ENCODE peak calls at places on chromosome 18, in eight cellular contexts. One of them, this sample, is unnamed.
A peak's percentile ranks its signal among the peaks of the same experiment; 100 is the strongest.

GRCh38 chr18:46488472-46489213 is 168.4 kb downstream of the LOXHD1 start:
- DNase-seq in prostate gland: no peak
- DNase-seq in neuronal stem cell: no peak
- DNase-seq in lower lobe of right lung: no peak
- DNase-seq in RWPE2: no peak
- DNase-seq in body of pancreas: no peak
- DNase-seq in A549: no peak
- DNase-seq in SJSA1: no peak
- DNase-seq in this sample: no peak

GRCh38 chr18:23765931-23766330 is 76.7 kb downstream of the LAMA3 start:
- DNase-seq in SJSA1: no peak
- DNase-seq in A549: no peak
- DNase-seq in prostate gland: no peak
- DNase-seq in lower lobe of right lung: no peak
- DNase-seq in neuronal stem cell: no peak
- DNase-seq in RWPE2: no peak
- DNase-seq in body of pancreas: no peak
- DNase-seq in this sample: no peak

GRCh38 chr18:64929026-64929425 is 780.1 kb upstream of the LINC00305 start:
- DNase-seq in SJSA1: no peak
- DNase-seq in body of pancreas: no peak
- DNase-seq in RWPE2: no peak
- DNase-seq in lower lobe of right lung: no peak
- DNase-seq in prostate gland: no peak
- DNase-seq in neuronal stem cell: no peak
- DNase-seq in A549: no peak
- DNase-seq in this sample: no peak

GRCh38 chr18:6109743-6110142 is 214.4 kb upstream of the TMEM200C start:
- DNase-seq in body of pancreas: no peak
- DNase-seq in RWPE2: no peak
- DNase-seq in lower lobe of right lung: no peak
- DNase-seq in A549: no peak
- DNase-seq in prostate gland: no peak
- DNase-seq in SJSA1: no peak
- DNase-seq in neuronal stem cell: no peak
- DNase-seq in this sample: no peak

GRCh38 chr18:71405142-71405806 is 1116.4 kb downstream of the SOCS6 start:
- DNase-seq in A549: no peak
- DNase-seq in neuronal stem cell: no peak
- DNase-seq in SJSA1: no peak
- DNase-seq in body of pancreas: no peak
- DNase-seq in RWPE2: no peak
- DNase-seq in lower lobe of right lung: no peak
- DNase-seq in prostate gland: no peak
- DNase-seq in this sample: no peak

GRCh38 chr18:57294547-57294946 is 57.8 kb upstream of the ST8SIA3 start:
- DNase-seq in neuronal stem cell: no peak
- DNase-seq in RWPE2: no peak
- DNase-seq in A549: no peak
- DNase-seq in lower lobe of right lung: no peak
- DNase-seq in prostate gland: no peak
- DNase-seq in body of pancreas: no peak
- DNase-seq in SJSA1: no peak
- DNase-seq in this sample: no peak

GRCh38 chr18:76479351-76480238 is 15.4 kb downstream of the ZNF516 start:
- DNase-seq in neuronal stem cell: no peak
- DNase-seq in lower lobe of right lung: peak; percentile 54
- DNase-seq in RWPE2: no peak
- DNase-seq in prostate gland: no peak
- DNase-seq in body of pancreas: no peak
- DNase-seq in SJSA1: no peak
- DNase-seq in A549: no peak
- DNase-seq in this sample: no peak

GRCh38 chr18:79814373-79814772 is 16.6 kb downstream of the KCNG2 start:
- DNase-seq in SJSA1: no peak
- DNase-seq in neuronal stem cell: no peak
- DNase-seq in lower lobe of right lung: no peak
- DNase-seq in RWPE2: no peak
- DNase-seq in A549: no peak
- DNase-seq in body of pancreas: no peak
- DNase-seq in prostate gland: no peak
- DNase-seq in this sample: no peak

GRCh38 chr18:63878343-63878742 is 9.2 kb upstream of the SERPINB2 start:
- DNase-seq in body of pancreas: no peak
- DNase-seq in lower lobe of right lung: no peak
- DNase-seq in prostate gland: no peak
- DNase-seq in SJSA1: no peak
- DNase-seq in A549: no peak
- DNase-seq in neuronal stem cell: no peak
- DNase-seq in RWPE2: no peak
- DNase-seq in this sample: no peak

GRCh38 chr18:23799540-23799939 is 110.3 kb downstream of the LAMA3 start:
- DNase-seq in body of pancreas: no peak
- DNase-seq in prostate gland: no peak
- DNase-seq in A549: no peak
- DNase-seq in neuronal stem cell: no peak
- DNase-seq in RWPE2: no peak
- DNase-seq in lower lobe of right lung: no peak
- DNase-seq in SJSA1: no peak
- DNase-seq in this sample: no peak

GRCh38 chr18:72799106-72799505 is 68.7 kb downstream of the NETO1 start:
- DNase-seq in RWPE2: no peak
- DNase-seq in lower lobe of right lung: no peak
- DNase-seq in body of pancreas: no peak
- DNase-seq in prostate gland: no peak
- DNase-seq in A549: no peak
- DNase-seq in SJSA1: no peak
- DNase-seq in neuronal stem cell: no peak
- DNase-seq in this sample: no peak

GRCh38 chr18:56245856-56246575 is 392.4 kb downstream of the TXNL1 start:
- DNase-seq in body of pancreas: no peak
- DNase-seq in SJSA1: peak; percentile 74
- DNase-seq in RWPE2: no peak
- DNase-seq in lower lobe of right lung: no peak
- DNase-seq in neuronal stem cell: no peak
- DNase-seq in A549: no peak
- DNase-seq in prostate gland: no peak
- DNase-seq in this sample: no peak

GRCh38 chr18:56785006-56785405 is 133.8 kb downstream of the WDR7 start:
- DNase-seq in body of pancreas: no peak
- DNase-seq in lower lobe of right lung: no peak
- DNase-seq in RWPE2: no peak
- DNase-seq in prostate gland: no peak
- DNase-seq in A549: no peak
- DNase-seq in neuronal stem cell: no peak
- DNase-seq in SJSA1: no peak
- DNase-seq in this sample: no peak

GRCh38 chr18:8661754-8662573 is 43.4 kb upstream of the MTCL1 start:
- DNase-seq in lower lobe of right lung: no peak
- DNase-seq in SJSA1: no peak
- DNase-seq in prostate gland: no peak
- DNase-seq in neuronal stem cell: peak; percentile 56
- DNase-seq in body of pancreas: peak; percentile 29
- DNase-seq in RWPE2: no peak
- DNase-seq in A549: no peak
- DNase-seq in this sample: no peak

DNA sequence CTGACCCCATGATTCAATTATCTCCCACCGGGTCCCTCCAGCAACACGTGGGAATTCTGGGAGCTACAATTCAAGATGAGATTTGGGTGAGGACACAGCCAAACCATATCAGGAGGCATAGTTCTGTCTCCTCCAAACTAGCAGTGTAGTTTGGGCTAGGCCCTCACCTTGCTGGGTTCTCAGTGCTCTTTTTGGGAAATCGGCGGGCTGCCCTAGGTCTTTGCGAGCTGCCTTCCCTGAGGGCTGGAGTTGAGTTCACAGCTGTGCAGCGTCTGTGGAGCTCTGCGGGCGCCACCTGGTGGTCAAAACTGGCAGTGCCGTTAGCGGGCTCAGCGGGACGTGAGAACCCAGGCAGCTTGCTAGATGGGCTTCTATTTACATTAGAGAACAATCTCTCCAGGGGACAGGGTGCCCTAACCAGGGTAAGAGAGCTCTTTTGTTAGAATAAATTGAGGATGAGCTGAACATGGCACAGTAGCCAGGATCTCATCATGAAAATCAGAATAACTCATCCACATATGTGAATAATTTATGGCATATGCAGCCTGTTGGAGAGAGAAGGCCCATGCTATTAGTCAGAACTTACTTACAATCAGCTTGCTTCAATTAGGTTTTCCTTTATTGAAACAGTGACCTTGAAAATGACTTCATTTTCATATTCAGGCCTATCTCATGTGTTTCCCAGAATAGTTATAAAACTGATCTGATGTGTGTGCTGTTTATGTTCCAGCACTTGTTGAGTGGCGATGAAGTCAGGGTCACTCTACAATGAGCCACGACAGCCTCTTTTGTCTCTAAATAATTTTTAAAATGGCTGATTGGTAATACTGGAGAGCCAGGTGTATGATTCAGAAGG is 27.4 kb upstream of the YES1 start:
- DNase-seq in RWPE2: peak; percentile 70
- DNase-seq in A549: peak; percentile 71
- DNase-seq in neuronal stem cell: peak; percentile 76
- DNase-seq in SJSA1: peak; percentile 87
- DNase-seq in prostate gland: peak; percentile 65
- DNase-seq in lower lobe of right lung: peak; percentile 90
- DNase-seq in body of pancreas: peak; percentile 84
- DNase-seq in this sample: peak; percentile 62
- H3K27ac ChIP-seq in RWPE2: no peak overlapping the region
- H3K27ac ChIP-seq in A549: no peak overlapping the region
- H3K27ac ChIP-seq in neuronal stem cell: no peak overlapping the region
- H3K27ac ChIP-seq in SJSA1: no peak overlapping the region
- H3K27ac ChIP-seq in prostate gland: no peak overlapping the region
- H3K27ac ChIP-seq in lower lobe of right lung: no peak overlapping the region
- H3K27ac ChIP-seq in body of pancreas: peak overlapping the region; percentile 34
- H3K27ac ChIP-seq in this sample: no peak overlapping the region

DNA sequence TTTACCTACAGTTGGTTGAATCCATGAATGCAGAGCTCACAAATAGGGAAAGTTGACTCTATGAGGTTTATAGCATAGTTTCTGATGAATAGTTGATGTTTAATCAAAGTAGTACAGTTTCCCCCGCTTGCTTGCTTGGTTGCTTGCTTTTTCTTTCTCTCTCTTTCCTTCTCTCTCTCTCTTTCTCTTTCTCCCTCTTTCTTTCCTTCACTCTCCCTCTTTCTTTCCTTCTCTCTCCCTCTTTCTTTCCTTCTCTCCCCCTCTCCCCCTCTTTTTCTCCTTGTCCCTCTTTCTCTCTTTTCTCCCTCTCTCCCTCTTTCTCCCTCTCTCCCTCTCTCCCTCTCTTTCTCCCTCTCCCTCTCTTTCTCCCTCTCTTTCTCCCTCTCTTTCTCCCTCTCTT is 999.9 kb upstream of the CELF4 start:
- DNase-seq in A549: no peak
- DNase-seq in prostate gland: no peak
- DNase-seq in lower lobe of right lung: no peak
- DNase-seq in body of pancreas: no peak
- DNase-seq in SJSA1: no peak
- DNase-seq in neuronal stem cell: no peak
- DNase-seq in RWPE2: no peak
- DNase-seq in this sample: no peak
- H3K9me3 ChIP-seq in A549: no peaks in the 10 kb centered on the region
- H3K9me3 ChIP-seq in prostate gland: no peaks in the 10 kb centered on the region
- H3K9me3 ChIP-seq in lower lobe of right lung: no peaks in the 10 kb centered on the region
- H3K9me3 ChIP-seq in body of pancreas: no peaks in the 10 kb centered on the region
- H3K9me3 ChIP-seq in SJSA1: peaks cover 9% of the 10 kb centered on the region
- H3K9me3 ChIP-seq in neuronal stem cell: no peaks in the 10 kb centered on the region
- H3K9me3 ChIP-seq in RWPE2: no peaks in the 10 kb centered on the region
- H3K9me3 ChIP-seq in this sample: no peaks in the 10 kb centered on the region

DNA sequence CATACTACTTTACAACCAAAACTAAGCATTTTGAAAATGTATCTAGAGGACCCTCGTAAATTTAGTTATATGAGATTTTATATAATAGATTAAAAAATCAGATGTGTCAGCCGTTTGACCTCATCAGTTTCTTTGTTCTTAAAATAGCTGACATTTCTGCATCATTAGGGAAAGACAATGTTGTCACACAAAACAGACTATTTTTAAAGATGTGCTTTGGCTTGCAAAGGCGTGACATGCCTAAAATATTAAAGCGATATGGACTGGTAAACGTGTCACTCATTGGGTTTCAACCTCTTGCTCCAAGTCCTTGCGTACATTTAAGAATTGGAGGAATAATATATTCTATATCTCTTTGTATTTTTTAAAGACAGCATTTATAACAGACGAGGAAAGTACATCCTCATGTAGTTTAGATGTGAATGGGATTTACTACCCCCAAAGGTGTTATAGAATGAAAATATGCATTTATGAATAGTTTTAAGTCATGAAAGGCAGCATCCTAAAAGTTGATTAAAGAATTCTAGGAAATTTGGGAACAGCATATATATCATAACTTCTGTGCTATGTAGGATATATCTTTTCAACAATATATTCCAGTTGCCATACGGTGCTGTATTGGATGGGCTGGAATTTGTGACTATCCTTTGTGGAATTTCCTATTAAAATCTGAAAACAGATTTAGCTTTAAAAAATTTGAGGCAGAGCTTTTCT is 3.8 kb downstream of the MYL12A start:
- DNase-seq in neuronal stem cell: no peak
- DNase-seq in A549: no peak
- DNase-seq in prostate gland: no peak
- DNase-seq in SJSA1: no peak
- DNase-seq in RWPE2: no peak
- DNase-seq in lower lobe of right lung: no peak
- DNase-seq in body of pancreas: no peak
- DNase-seq in this sample: no peak
- H3K4me1 ChIP-seq in neuronal stem cell: peaks cover 3% of the 10 kb centered on the region
- H3K4me1 ChIP-seq in A549: peaks cover 51% of the 10 kb centered on the region
- H3K4me1 ChIP-seq in prostate gland: no peaks in the 10 kb centered on the region
- H3K4me1 ChIP-seq in SJSA1: peaks cover 71% of the 10 kb centered on the region
- H3K4me1 ChIP-seq in RWPE2: peaks cover 40% of the 10 kb centered on the region
- H3K4me1 ChIP-seq in lower lobe of right lung: peaks cover 79% of the 10 kb centered on the region
- H3K4me1 ChIP-seq in body of pancreas: peaks cover 61% of the 10 kb centered on the region
- H3K4me1 ChIP-seq in this sample: peaks cover 41% of the 10 kb centered on the region

GRCh38 chr18:70139138-70139537 is 66.3 kb downstream of the RTTN start:
- DNase-seq in body of pancreas: no peak
- DNase-seq in prostate gland: no peak
- DNase-seq in A549: no peak
- DNase-seq in lower lobe of right lung: no peak
- DNase-seq in SJSA1: no peak
- DNase-seq in neuronal stem cell: no peak
- DNase-seq in RWPE2: no peak
- DNase-seq in this sample: no peak

GRCh38 chr18:70132999-70133398 is 72.5 kb downstream of the RTTN start:
- DNase-seq in prostate gland: peak; percentile 41
- DNase-seq in A549: no peak
- DNase-seq in RWPE2: no peak
- DNase-seq in body of pancreas: no peak
- DNase-seq in SJSA1: no peak
- DNase-seq in neuronal stem cell: no peak
- DNase-seq in lower lobe of right lung: no peak
- DNase-seq in this sample: no peak

DNA sequence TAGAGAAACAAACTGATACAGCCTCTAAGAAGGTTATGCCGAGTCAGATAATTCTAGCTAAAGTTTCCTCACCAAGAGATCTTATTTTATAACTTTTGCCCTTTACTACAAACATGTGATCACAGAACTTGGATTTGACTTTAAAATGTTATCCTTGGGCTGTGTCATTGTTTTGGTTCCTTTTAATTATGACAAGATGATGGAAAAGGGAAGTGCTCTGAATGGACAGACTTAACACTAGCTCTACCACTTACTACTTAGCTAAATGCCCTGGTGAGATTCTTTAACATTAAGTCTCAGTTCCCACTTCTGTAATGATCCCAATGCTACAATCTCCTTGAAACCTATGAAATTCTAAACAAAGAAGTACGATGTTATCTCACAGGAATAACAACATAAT is 69.9 kb downstream of the RTTN start:
- DNase-seq in RWPE2: no peak
- DNase-seq in body of pancreas: no peak
- DNase-seq in prostate gland: no peak
- DNase-seq in neuronal stem cell: no peak
- DNase-seq in A549: no peak
- DNase-seq in SJSA1: no peak
- DNase-seq in lower lobe of right lung: no peak
- DNase-seq in this sample: no peak
- H3K27ac ChIP-seq in RWPE2: no peak overlapping the region
- H3K27ac ChIP-seq in body of pancreas: no peak overlapping the region
- H3K27ac ChIP-seq in prostate gland: no peak overlapping the region
- H3K27ac ChIP-seq in neuronal stem cell: no peak overlapping the region
- H3K27ac ChIP-seq in A549: no peak overlapping the region
- H3K27ac ChIP-seq in SJSA1: no peak overlapping the region
- H3K27ac ChIP-seq in lower lobe of right lung: no peak overlapping the region
- H3K27ac ChIP-seq in this sample: no peak overlapping the region